ENCODE peak calls at places on chromosomes 6 and 20, in four cellular contexts. T is IMR-90, U is neuronal stem cell, N is HCEC 1CT. K is an unnamed sample.

GRCh38 chr20:47036091-47036880 is 141.6 kb downstream of the EYA2 start:
- DNase-seq in T (no peak), U (no peak), N (no peak), K (no peak)

GRCh38 chr6:1136415-1136774 is 175.5 kb upstream of the FOXQ1 start:
- DNase-seq in T (peak; percentile 86), U (no peak), N (peak; percentile 56), K (peak; percentile 77)

GRCh38 chr20:63064745-63065711 is 58.3 kb upstream of the BHLHE23 start:
- DNase-seq in T (no peak), U (no peak), N (no peak), K (no peak)

GRCh38 chr6:128807577-128807976 is 75.4 kb upstream of the LAMA2 start:
- DNase-seq in T (peak; percentile 60), U (peak; percentile 6), N (peak; percentile 66), K (peak; percentile 81)

GRCh38 chr6:89987140-89987539 is 92.9 kb downstream of the GJA10 start:
- DNase-seq in T (peak; percentile 32), U (no peak), N (no peak), K (no peak)

GRCh38 chr6:167679137-167679736 is 147.5 kb upstream of the AFDN start:
- DNase-seq in T (no peak), U (peak; percentile 35), N (no peak), K (no peak)

GRCh38 chr6:111804627-111805235 is 68.5 kb downstream of the FYN start:
- DNase-seq in T (peak; percentile 74), U (no peak), N (peak; percentile 71), K (peak; percentile 98)

GRCh38 chr20:49969234-49969633 is 13.5 kb upstream of the SNAI1 start:
- DNase-seq in T (no peak), U (no peak), N (no peak), K (no peak)

GRCh38 chr6:52904562-52905279 is 4.8 kb downstream of the GSTA3 start:
- DNase-seq in T (no peak), U (no peak), N (no peak), K (peak; percentile 28)

GRCh38 chr20:5220334-5221077 is 93.7 kb downstream of the CDS2 start:
- DNase-seq in T (no peak), U (no peak), N (no peak), K (no peak)